ENCODE peak calls at places on chromosomes 3 and 15, in six cellular contexts. T is tibial nerve, L is heart left ventricle, G is thyroid gland, O is body of pancreas, I is K562. B is an unnamed sample. For H3K9me3 and H3K36me3, the result is how much of the 10 kb centered on the place peaks cover.

GRCh38 chr3:150020527-150020926 is 49.8 kb upstream of the PFN2 start:
- DNase-seq in G (no peak), L (no peak), T (no peak), O (no peak), I (no peak), B (no peak)

GRCh38 chr3:189316296-189317019 is 144.7 kb downstream of the TPRG1 start:
- DNase-seq in I (no peak), T (no peak), L (no peak), G (peak), O (peak), B (no peak)

GRCh38 chr3:184647405-184647936 is 64.4 kb downstream of the MAGEF1 start:
- DNase-seq in O (no peak), T (no peak), I (no peak), L (peak), G (no peak), B (no peak)

GRCh38 chr3:36511761-36512496 is 131.6 kb downstream of the STAC start:
- DNase-seq in I (no peak), O (no peak), G (no peak), T (no peak), L (no peak), B (no peak)

GRCh38 chr3:20185364-20185732 is 658 bp downstream of the SGO1 start:
- DNase-seq in T (no peak), I (peak), O (no peak), G (no peak), L (no peak), B (no peak)

GRCh38 chr3:1190576-1190975 is 97.8 kb downstream of the CNTN6 start:
- DNase-seq in O (no peak), L (no peak), G (no peak), I (no peak), T (no peak), B (no peak)

GRCh38 chr3:197242784-197243432 is 55.5 kb downstream of the DLG1 start:
- DNase-seq in L (no peak), T (no peak), I (no peak), O (no peak), G (no peak), B (no peak)

GRCh38 chr3:129121792-129122696 is at the start of gene RAB43:
- DNase-seq in L (peak), I (peak), G (peak), O (peak), T (peak), B (peak)

GRCh38 chr3:46380471-46381215 is 9.9 kb downstream of the CCR5 start:
- DNase-seq in L (no peak), T (no peak), O (no peak), G (peak), I (no peak), B (no peak)

GRCh38 chr3:71854096-71854495 is 69.1 kb upstream of the PROK2 start:
- DNase-seq in G (no peak), T (no peak), O (no peak), I (no peak), L (no peak), B (no peak)

GRCh38 chr3:71428841-71429609 is 154.5 kb downstream of the FOXP1 start:
- DNase-seq in G (peak), L (no peak), I (no peak), O (peak), T (peak), B (no peak)

GRCh38 chr15:40297356-40297755 is 10.4 kb downstream of the PLCB2 start:
- DNase-seq in G (no peak), T (no peak), L (peak), I (no peak), O (no peak), B (no peak)

GRCh38 chr3:67044295-67044694 is 46.2 kb downstream of the KBTBD8 start:
- DNase-seq in I (no peak), G (no peak), L (no peak), T (no peak), O (no peak), B (no peak)

GRCh38 chr3:191357909-191358308 is 27.6 kb upstream of the UTS2B start:
- DNase-seq in I (no peak), O (no peak), L (no peak), T (no peak), G (no peak), B (no peak)

GRCh38 chr3:180048840-180049239 is 12.1 kb upstream of the PEX5L start:
- DNase-seq in O (peak), L (no peak), I (no peak), G (no peak), T (no peak), B (no peak)

GRCh38 chr15:87537295-87537694 is 719.2 kb downstream of the NTRK3 start:
- DNase-seq in O (no peak), I (no peak), T (no peak), L (no peak), G (no peak), B (no peak)

GRCh38 chr3:193894121-193894863 is 241.7 kb upstream of the HES1 start:
- DNase-seq in O (peak), I (no peak), G (peak), T (no peak), L (no peak), B (no peak)

GRCh38 chr3:105144837-105145236 is 221.9 kb upstream of the ALCAM start:
- DNase-seq in L (no peak), G (no peak), T (no peak), I (no peak), O (no peak), B (no peak)

GRCh38 chr3:128068156-128068620 is 16.0 kb downstream of the SEC61A1 start:
- DNase-seq in L (no peak), O (no peak), I (peak), G (no peak), T (no peak), B (no peak)

GRCh38 chr15:70461017-70461416 is 302.3 kb downstream of the UACA start:
- DNase-seq in O (no peak), L (no peak), T (no peak), G (no peak), I (no peak), B (no peak)

GRCh38 chr3:177354461-177354860 is 157.2 kb upstream of the TBL1XR1 start:
- DNase-seq in I (no peak), L (no peak), T (no peak), O (no peak), G (no peak), B (no peak)

GRCh38 chr3:177410734-177411133 is 213.5 kb upstream of the TBL1XR1 start:
- DNase-seq in O (peak), G (no peak), L (no peak), T (no peak), I (no peak), B (no peak)

GRCh38 chr3:46516521-46516920 is 18.7 kb downstream of the RTP3 start:
- DNase-seq in T (no peak), O (no peak), L (no peak), I (no peak), G (no peak), B (no peak)

GRCh38 chr3:27254896-27255295 is 114.3 kb downstream of the NEK10 start:
- DNase-seq in G (no peak), I (no peak), L (no peak), O (no peak), T (no peak), B (no peak)

GRCh38 chr3:127172670-127173515 is 20.0 kb upstream of the PRR23E start:
- DNase-seq in L (no peak), T (no peak), O (no peak), G (peak), I (no peak), B (peak)

GRCh38 chr15:85624241-85624855 is 170.4 kb downstream of the KLHL25 start:
- DNase-seq in O (no peak), L (no peak), T (no peak), G (no peak), I (no peak), B (no peak)

GRCh38 chr3:59001675-59002074 is 48.1 kb downstream of the CFAP20DC start:
- DNase-seq in L (no peak), O (no peak), T (no peak), I (peak), G (no peak), B (no peak)

GRCh38 chr3:44530957-44531356 is 24.0 kb upstream of the ZKSCAN7 start:
- DNase-seq in T (no peak), I (no peak), O (no peak), G (no peak), L (no peak), B (no peak)

GRCh38 chr15:31552482-31553099 is 226.0 kb downstream of the KLF13 start:
- DNase-seq in I (no peak), G (no peak), L (no peak), O (no peak), T (no peak), B (no peak)

GRCh38 chr15:68230157-68231100 is 901 bp upstream of the CLN6 start:
- DNase-seq in I (no peak), L (no peak), T (no peak), O (peak), G (peak), B (peak)

GRCh38 chr3:64133272-64133671 is 92.0 kb downstream of the PRICKLE2 start:
- DNase-seq in I (no peak), L (no peak), G (no peak), O (no peak), T (no peak), B (no peak)

GRCh38 chr15:28921925-28922711 is 36.3 kb downstream of the APBA2 start:
- DNase-seq in L (no peak), I (peak), T (no peak), G (no peak), O (no peak), B (no peak)

GRCh38 chr15:96041982-96042733 is 288.3 kb upstream of the NR2F2 start:
- DNase-seq in T (no peak), L (no peak), I (no peak), G (no peak), O (no peak), B (no peak)

GRCh38 chr15:45268135-45268534 is 16.1 kb downstream of the SLC28A2 start:
- DNase-seq in O (peak), T (no peak), I (peak), G (no peak), L (no peak), B (no peak)

GRCh38 chr15:93584021-93584420 is 495.0 kb upstream of the RGMA start:
- DNase-seq in L (no peak), T (no peak), I (no peak), G (no peak), O (no peak), B (no peak)

GRCh38 chr3:120151796-120152195 is 57.5 kb upstream of the GSK3B start:
- DNase-seq in O (no peak), I (no peak), G (no peak), T (no peak), L (no peak), B (no peak)
- TF ChIP-seq POLR2A in O (no peak), I (no peak), G (no peak), T (no peak), L (no peak), B (no peak)

GRCh38 chr3:175919133-175919532 is 1060.0 kb downstream of the NAALADL2 start:
- DNase-seq in O (no peak), L (no peak), I (no peak), T (no peak), G (no peak), B (no peak)
- H3K9me3 ChIP-seq in O (under half), L (under half), I (under half), T (under half), G (under half), B (under half)

GRCh38 chr15:59680346-59680745 is 8.8 kb downstream of the BNIP2 start:
- DNase-seq in L (no peak), G (no peak), T (no peak), I (no peak), O (no peak), B (no peak)

GRCh38 chr15:59680870-59681269 is 8.2 kb downstream of the BNIP2 start:
- DNase-seq in T (no peak), I (no peak), O (no peak), G (no peak), L (no peak), B (no peak)

GRCh38 chr15:59678171-59678570 is 10.9 kb downstream of the BNIP2 start:
- DNase-seq in L (no peak), G (no peak), I (no peak), O (no peak), T (no peak), B (no peak)

GRCh38 chr15:59676565-59676964 is 12.6 kb downstream of the BNIP2 start:
- DNase-seq in L (no peak), G (no peak), T (no peak), O (no peak), I (no peak), B (no peak)

DNA sequence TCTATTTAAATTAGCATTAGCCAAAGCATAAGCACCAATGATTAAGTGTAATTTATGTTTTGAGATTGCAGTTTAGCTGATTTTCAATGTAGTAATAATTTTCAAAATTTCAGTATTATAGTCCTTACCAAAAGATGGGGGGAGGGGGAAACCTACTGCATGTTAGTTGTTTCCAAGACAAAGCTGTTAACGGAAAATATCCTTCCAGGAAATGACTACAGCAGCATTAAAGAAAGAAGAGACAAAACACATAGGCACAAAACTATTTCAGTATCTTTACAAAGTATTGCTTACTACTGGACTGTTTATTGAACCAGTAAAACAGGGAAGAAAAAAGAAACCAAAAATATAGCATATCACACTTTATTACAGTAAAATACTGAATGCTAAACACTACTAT is 10.5 kb downstream of the BNIP2 start:
- DNase-seq in G (no peak), T (no peak), L (no peak), O (no peak), I (no peak), B (no peak)
- H3K36me3 ChIP-seq in G (half or more), T (under half), L (half or more), O (under half), I (half or more), B (under half)

GRCh38 chr3:13136426-13136825 is 63.2 kb upstream of the IQSEC1 start:
- DNase-seq in L (no peak), T (no peak), I (no peak), G (no peak), O (no peak), B (no peak)

GRCh38 chr3:13140596-13140995 is 67.4 kb upstream of the IQSEC1 start:
- DNase-seq in L (no peak), G (no peak), O (no peak), T (no peak), I (no peak), B (peak)

GRCh38 chr3:13139471-13140065 is 66.3 kb upstream of the IQSEC1 start:
- DNase-seq in L (no peak), O (no peak), T (no peak), I (no peak), G (no peak), B (no peak)

GRCh38 chr3:13137808-13138565 is 64.8 kb upstream of the IQSEC1 start:
- DNase-seq in L (no peak), I (no peak), G (no peak), O (no peak), T (no peak), B (peak)

DNA sequence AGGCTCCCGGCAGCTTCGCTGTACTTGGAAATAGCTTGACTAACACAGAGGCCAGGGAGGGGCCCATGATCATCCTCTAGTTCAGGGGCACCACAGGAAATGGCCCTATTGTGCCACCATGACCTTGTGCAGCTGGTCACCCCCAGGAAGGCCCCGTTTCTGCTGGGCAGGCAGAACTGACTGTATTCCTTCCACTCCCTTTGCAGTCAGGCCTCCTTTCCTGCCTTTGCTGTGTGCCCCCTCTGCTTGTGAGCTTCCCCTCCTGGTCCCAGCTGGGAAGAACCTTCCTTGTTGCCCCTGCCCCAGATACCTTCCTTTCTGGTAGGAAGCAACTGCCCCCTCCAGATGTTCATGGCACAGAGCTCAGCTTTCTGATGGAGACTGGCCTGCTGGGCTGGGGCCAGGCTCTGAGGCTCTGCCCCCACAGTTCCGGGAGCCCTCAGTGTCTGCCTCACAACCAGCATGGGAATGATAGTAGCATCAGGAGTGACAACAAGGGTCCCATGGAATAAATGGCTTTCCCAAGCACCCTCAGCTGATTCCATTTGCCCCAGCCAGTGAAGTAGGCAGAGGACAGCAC is 65.4 kb upstream of the IQSEC1 start:
- DNase-seq in I (no peak), L (no peak), T (no peak), G (no peak), O (no peak), B (no peak)
- TF ChIP-seq POLR2A in I (no peak), L (no peak), T (no peak), G (no peak), O (no peak), B (no peak)

GRCh38 chr15:25062551-25063430 is 108.0 kb downstream of the SNRPN start:
- DNase-seq in L (no peak), O (peak), G (no peak), T (no peak), I (no peak), B (no peak)
- H3K9me3 ChIP-seq in L (half or more), O (half or more), G (under half), T (under half), I (under half), B (half or more)

GRCh38 chr15:56654624-56655023 is 78.7 kb downstream of the ZNF280D start:
- DNase-seq in I (no peak), T (no peak), G (no peak), O (no peak), L (no peak), B (no peak)
- H3K36me3 ChIP-seq in I (under half), T (under half), G (under half), O (under half), L (half or more), B (under half)

GRCh38 chr3:147404000-147404799 is 2.1 kb downstream of the ZIC4 start:
- DNase-seq in L (no peak), I (no peak), T (no peak), O (no peak), G (no peak), B (no peak)

GRCh38 chr3:147407107-147407494 is 758 bp upstream of the ZIC4 start:
- DNase-seq in I (no peak), T (no peak), L (no peak), O (no peak), G (no peak), B (no peak)

GRCh38 chr3:147405552-147406254 is 640 bp downstream of the ZIC4 start:
- DNase-seq in O (no peak), I (no peak), T (no peak), L (no peak), G (no peak), B (no peak)

GRCh38 chr3:147406255-147407023 is at the start of gene ZIC4:
- DNase-seq in T (no peak), I (no peak), L (no peak), O (no peak), G (no peak), B (no peak)

GRCh38 chr3:147404800-147405551 is 1.4 kb downstream of the ZIC4 start:
- DNase-seq in T (no peak), I (no peak), O (no peak), G (no peak), L (no peak), B (no peak)
- TF ChIP-seq POLR2A in T (no peak), I (no peak), O (no peak), G (no peak), L (no peak), B (no peak)